ENCODE peak calls at places on chromosomes 12 and 14, in five cellular contexts. O, Z, V, X and A are unnamed samples.

GRCh38 chr12:120241561-120242274 is 23.8 kb downstream of the PXN start:
- DNase-seq in X (no peak), V (no peak), Z (no peak), O (peak), A (no peak)

GRCh38 chr14:70416717-70417349 is at the start of gene SYNJ2BP:
- DNase-seq in O (peak), V (peak), Z (peak), X (peak), A (peak)

GRCh38 chr12:108518101-108518715 is 3.1 kb downstream of the FICD start:
- DNase-seq in V (no peak), O (no peak), X (no peak), Z (no peak), A (no peak)

GRCh38 chr12:94070520-94070919 is 77.9 kb upstream of the PLXNC1 start:
- DNase-seq in X (no peak), Z (no peak), V (no peak), O (no peak), A (no peak)

GRCh38 chr12:84422340-84422739 is 490.3 kb downstream of the SLC6A15 start:
- DNase-seq in X (no peak), V (no peak), O (no peak), Z (no peak), A (no peak)

GRCh38 chr12:122094735-122095561 is 16.4 kb downstream of the MLXIP start:
- DNase-seq in V (no peak), X (no peak), Z (no peak), O (peak), A (peak)

GRCh38 chr14:101350710-101351109 is 210.6 kb upstream of the DIO3 start:
- DNase-seq in Z (no peak), V (no peak), X (no peak), O (no peak), A (no peak)

GRCh38 chr14:105484069-105484996 is 2.4 kb upstream of the CRIP1 start:
- DNase-seq in Z (peak), V (no peak), X (no peak), O (no peak), A (peak)

GRCh38 chr14:33529773-33530172 is 421.1 kb downstream of the EGLN3 start:
- DNase-seq in X (no peak), V (no peak), O (no peak), Z (no peak), A (no peak)

GRCh38 chr12:118065380-118065779 is 4.4 kb upstream of the WSB2 start:
- DNase-seq in V (no peak), X (no peak), Z (no peak), O (no peak), A (no peak)

GRCh38 chr12:11461433-11461832 is 66.1 kb upstream of the PRB2 start:
- DNase-seq in V (no peak), X (no peak), Z (no peak), O (no peak), A (no peak)

GRCh38 chr12:7555752-7556151 is 52.2 kb upstream of the CD163 start:
- DNase-seq in Z (peak), O (peak), V (no peak), X (no peak), A (peak)

GRCh38 chr12:3041558-3042164 is 35.5 kb upstream of the TSPAN9 start:
- DNase-seq in O (peak), V (peak), Z (peak), X (peak), A (peak)

GRCh38 chr14:103207038-103207403 is 83.8 kb downstream of the TNFAIP2 start:
- DNase-seq in Z (peak), V (no peak), X (peak), O (no peak), A (peak)

GRCh38 chr14:101075801-101076413 is 172.4 kb upstream of the RTL1 start:
- DNase-seq in X (no peak), V (no peak), O (no peak), Z (no peak), A (no peak)

GRCh38 chr12:2819810-2820209 is 7.3 kb downstream of the ITFG2 start:
- DNase-seq in X (no peak), O (no peak), Z (no peak), V (no peak), A (no peak)

GRCh38 chr12:7090222-7090998 is 1.8 kb downstream of the C1R start:
- DNase-seq in V (no peak), X (no peak), Z (no peak), O (peak), A (peak)

GRCh38 chr12:28998662-28999120 is 150.4 kb upstream of the FAR2 start:
- DNase-seq in V (no peak), X (peak), O (peak), Z (peak), A (peak)

DNA sequence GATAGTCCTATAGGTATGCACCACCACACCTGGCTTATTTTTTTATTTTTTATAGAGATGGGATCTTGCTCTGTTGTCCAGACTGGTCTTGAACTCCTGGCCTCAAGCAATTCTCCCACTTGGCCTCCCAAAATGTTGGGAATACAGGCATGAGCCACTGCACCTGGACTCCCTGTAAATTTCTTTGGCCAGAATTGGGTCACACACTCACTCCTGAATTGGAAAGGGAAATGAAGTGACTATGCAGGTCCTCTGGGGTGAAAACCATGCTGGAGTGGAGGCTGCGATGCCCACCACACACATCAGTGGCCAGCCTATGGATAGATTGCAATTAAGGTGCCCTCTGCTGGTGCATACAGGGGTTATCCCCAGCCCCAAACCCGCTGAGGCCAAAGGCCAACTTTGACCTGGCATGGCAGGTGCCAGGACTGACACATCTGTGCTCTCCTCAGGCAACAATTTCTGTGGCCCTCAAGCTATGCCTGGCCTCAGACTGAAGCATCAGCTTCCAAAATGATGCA is 125.6 kb downstream of the SLC38A6 start:
- DNase-seq in Z (no peak), V (no peak), X (peak), O (no peak), A (no peak)
- TF ChIP-seq CTCF in Z (no peak), V (peak), X (peak), O (peak), A (peak)

DNA sequence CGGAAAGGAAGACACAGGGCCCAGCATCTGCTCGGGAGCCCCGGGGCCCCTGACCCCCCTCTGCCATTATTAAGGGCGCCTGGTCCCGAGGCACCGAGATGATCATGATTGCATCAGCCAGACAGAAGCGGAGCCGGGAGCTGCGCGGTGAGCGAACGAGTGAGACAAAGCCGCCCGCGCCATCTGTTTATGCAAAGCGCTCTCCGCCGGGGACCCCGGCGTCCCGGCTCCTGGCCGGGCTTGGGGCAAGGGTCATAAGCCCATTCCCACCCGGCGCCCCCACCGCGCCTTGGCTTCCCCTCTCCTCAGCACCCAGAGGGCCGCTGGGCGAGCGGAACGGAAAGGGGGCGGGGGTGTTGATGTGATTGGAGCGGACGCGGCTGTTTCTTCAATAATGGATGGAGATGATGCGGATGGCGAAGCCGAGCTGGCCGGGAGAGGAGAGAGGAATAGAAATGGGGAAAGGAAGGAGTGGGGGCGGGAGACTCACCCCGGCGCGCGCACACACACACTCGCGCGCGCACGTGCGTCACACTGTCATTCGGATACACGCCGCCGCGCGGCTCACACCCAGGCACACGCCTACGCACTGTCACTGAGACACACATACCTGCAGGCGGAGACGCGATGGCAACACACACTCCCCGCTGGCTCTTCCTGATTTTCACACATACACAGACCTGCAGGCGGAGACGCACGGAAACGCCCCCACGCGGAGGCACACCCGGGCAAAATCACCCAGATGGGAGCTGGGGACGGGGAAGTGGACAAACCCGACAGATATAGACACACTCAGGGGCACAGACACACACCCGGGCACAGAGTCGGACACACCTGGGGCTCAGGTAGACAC is 10.7 kb downstream of the STAC3 start:
- DNase-seq in Z (peak), X (peak), O (peak), V (peak), A (peak)
- H3K4me3 ChIP-seq in Z (peak), X (peak), O (peak), V (peak), A (peak)

DNA sequence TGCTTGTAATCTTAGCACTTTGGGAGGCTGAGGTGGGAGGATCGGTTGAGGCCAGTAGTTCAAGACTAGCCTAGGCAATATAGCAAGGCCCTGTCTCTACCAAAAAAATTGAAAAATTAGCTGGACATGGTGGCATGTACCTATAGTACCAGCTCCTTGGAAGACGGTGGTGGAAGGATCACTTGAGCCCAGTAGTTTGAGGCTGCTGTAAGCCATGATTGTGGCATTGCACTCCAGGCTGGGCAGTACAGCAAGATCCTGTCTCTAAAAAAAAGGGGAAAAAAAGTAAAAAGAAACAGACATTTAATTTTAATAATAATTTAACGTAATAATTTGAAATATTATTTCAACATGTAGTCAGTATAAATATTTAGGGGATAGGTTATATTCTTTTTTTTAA is 16.1 kb downstream of the MON2 start:
- DNase-seq in X (no peak), O (no peak), V (no peak), Z (no peak), A (no peak)
- TF ChIP-seq CTCF in X (no peak), O (no peak), V (no peak), Z (no peak), A (no peak)

DNA sequence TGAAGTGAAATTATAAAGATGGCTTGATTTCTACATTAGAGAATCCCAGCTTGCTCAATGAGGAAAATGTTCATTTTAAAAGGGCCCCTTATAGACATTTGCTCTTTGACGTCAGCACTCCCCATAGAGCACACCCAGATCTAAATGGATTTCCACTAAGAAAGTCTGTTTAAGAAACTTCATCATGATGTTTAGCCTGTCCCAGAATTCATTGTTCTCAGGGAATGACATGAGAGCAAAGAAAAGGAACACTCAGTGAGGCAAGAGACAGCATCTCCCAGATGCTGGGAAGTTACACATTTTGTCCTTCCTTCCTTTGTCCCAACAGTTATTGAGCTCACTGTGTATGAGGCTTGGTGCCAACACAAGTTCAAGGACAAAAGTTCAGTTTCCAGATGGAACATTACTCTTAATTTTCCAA is 4.9 kb downstream of the PHLDA1 start:
- DNase-seq in X (no peak), V (no peak), Z (peak), O (peak), A (peak)
- H3K4me3 ChIP-seq in X (peak), V (no peak), Z (peak), O (peak), A (no peak)

GRCh38 chr14:68816943-68817430 is 24.1 kb upstream of the ZFP36L1 start:
- DNase-seq in X (no peak), V (no peak), O (no peak), Z (no peak), A (no peak)
- TF ChIP-seq CTCF in X (no peak), V (no peak), O (no peak), Z (no peak), A (no peak)

GRCh38 chr14:54427914-54428313 is 13.3 kb downstream of the CNIH1 start:
- DNase-seq in O (no peak), X (no peak), Z (no peak), V (no peak), A (no peak)
- H3K4me3 ChIP-seq in O (no peak), X (no peak), Z (no peak), V (no peak), A (no peak)

DNA sequence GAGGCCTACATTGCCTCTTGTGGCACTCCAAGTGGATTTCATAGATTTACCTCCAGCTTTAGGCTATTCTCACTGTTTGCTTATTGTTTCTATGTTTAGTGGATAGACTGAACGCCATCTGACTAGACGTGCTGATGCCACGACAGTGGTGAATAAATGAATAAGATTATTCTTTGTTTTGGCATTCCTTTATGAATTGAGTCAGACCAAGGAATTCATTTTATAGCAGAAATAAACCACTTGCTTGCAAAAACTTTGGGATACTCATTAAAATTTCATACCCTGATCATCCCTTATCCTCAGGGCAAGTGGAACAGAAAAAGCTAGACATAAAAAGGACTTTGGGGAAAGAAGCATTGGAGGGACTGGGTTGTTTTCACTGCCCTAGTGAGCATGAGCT is 71.7 kb upstream of the FERMT2 start:
- DNase-seq in O (no peak), V (no peak), X (no peak), Z (peak), A (no peak)
- TF ChIP-seq CTCF in O (no peak), V (no peak), X (no peak), Z (no peak), A (no peak)

GRCh38 chr14:71931492-71932228 is 569 bp upstream of the RGS6 start:
- DNase-seq in X (peak), O (no peak), V (no peak), Z (no peak), A (no peak)
- H3K4me3 ChIP-seq in X (no peak), O (no peak), V (peak), Z (no peak), A (no peak)

GRCh38 chr12:33609910-33610309 is 170.3 kb upstream of the SYT10 start:
- DNase-seq in O (no peak), X (no peak), Z (no peak), V (no peak), A (no peak)

GRCh38 chr12:33605776-33606175 is 166.2 kb upstream of the SYT10 start:
- DNase-seq in Z (no peak), X (peak), O (no peak), V (no peak), A (no peak)
- TF ChIP-seq CTCF in Z (no peak), X (peak), O (peak), V (no peak), A (peak)

GRCh38 chr14:36524220-36524837 is 4.3 kb upstream of the NKX2-1 start:
- DNase-seq in V (no peak), Z (no peak), O (no peak), X (no peak), A (no peak)

GRCh38 chr14:36525746-36526099 is 5.7 kb upstream of the NKX2-1 start:
- DNase-seq in V (no peak), Z (no peak), O (no peak), X (no peak), A (no peak)

GRCh38 chr14:36522972-36523685 is 3.1 kb upstream of the NKX2-1 start:
- DNase-seq in X (no peak), O (no peak), Z (no peak), V (no peak), A (no peak)

GRCh38 chr14:36522347-36522971 is 2.4 kb upstream of the NKX2-1 start:
- DNase-seq in O (no peak), V (no peak), Z (no peak), X (no peak), A (no peak)

GRCh38 chr14:36524874-36525745 is 5.1 kb upstream of the NKX2-1 start:
- DNase-seq in Z (no peak), V (no peak), O (no peak), X (peak), A (no peak)
- H3K4me3 ChIP-seq in Z (no peak), V (no peak), O (no peak), X (peak), A (no peak)